ENCODE peak calls at places on chromosomes 6 and 20, in nine cellular contexts. I is skeletal muscle cell, J is astrocyte of the spinal cord, Z is endothelial cell of umbilical vein, Y is stomach, B is OCI-LY7, C is lung, H is HFF-Myc, F is fibroblast of lung. Q is an unnamed sample.

GRCh38 chr6:24720131-24720603 is 1.2 kb upstream of the C6orf62 start:
- DNase-seq in I (no peak), J (peak), Z (peak), Y (peak), B (peak), C (peak), H (no peak), F (peak), Q (peak)

GRCh38 chr6:7324520-7324919 is 11.5 kb upstream of the SSR1 start:
- DNase-seq in I (no peak), J (no peak), Z (no peak), Y (no peak), B (no peak), C (no peak), H (no peak), F (no peak), Q (peak)

GRCh38 chr20:25540273-25540672 is 45.1 kb downstream of the NINL start:
- DNase-seq in I (no peak), J (peak), Z (no peak), Y (no peak), B (no peak), C (no peak), H (no peak), F (peak), Q (peak)

GRCh38 chr6:40506956-40507355 is 80.2 kb downstream of the LRFN2 start:
- DNase-seq in I (no peak), J (no peak), Z (no peak), Y (no peak), B (no peak), C (no peak), H (no peak), F (no peak), Q (no peak)

GRCh38 chr6:105898286-105898685 is 187.8 kb upstream of the PRDM1 start:
- DNase-seq in I (peak), J (peak), Z (no peak), Y (no peak), B (peak), C (no peak), H (peak), F (peak), Q (no peak)

GRCh38 chr6:145836767-145837166 is 22.2 kb upstream of the FBXO30 start:
- DNase-seq in I (no peak), J (no peak), Z (no peak), Y (no peak), B (no peak), C (no peak), H (no peak), F (peak), Q (no peak)

GRCh38 chr6:135506270-135506997 is 8.9 kb upstream of the AHI1 start:
- DNase-seq in I (no peak), J (peak), Z (peak), Y (no peak), B (peak), C (no peak), H (peak), F (peak), Q (no peak)

GRCh38 chr6:36350681-36351091 is 14.0 kb upstream of the BNIP5 start:
- DNase-seq in I (no peak), J (peak), Z (peak), Y (peak), B (no peak), C (no peak), H (no peak), F (peak), Q (no peak)

GRCh38 chr20:21149344-21149743 is 23.5 kb downstream of the KIZ start:
- DNase-seq in I (no peak), J (no peak), Z (no peak), Y (no peak), B (no peak), C (no peak), H (no peak), F (no peak), Q (no peak)

GRCh38 chr6:170188571-170189001 is 102.3 kb downstream of the DLL1 start:
- DNase-seq in I (no peak), J (no peak), Z (no peak), Y (no peak), B (no peak), C (no peak), H (no peak), F (no peak), Q (no peak)

GRCh38 chr20:25242231-25242630 is 5.7 kb upstream of the PYGB start:
- DNase-seq in I (no peak), J (no peak), Z (no peak), Y (no peak), B (no peak), C (no peak), H (no peak), F (no peak), Q (no peak)

GRCh38 chr6:146287691-146288369 is 255.8 kb upstream of the RAB32 start:
- DNase-seq in I (peak), J (peak), Z (peak), Y (no peak), B (no peak), C (no peak), H (no peak), F (peak), Q (no peak)

GRCh38 chr6:116047173-116047933 is 13.3 kb downstream of the FRK start:
- DNase-seq in I (no peak), J (peak), Z (no peak), Y (no peak), B (peak), C (no peak), H (no peak), F (peak), Q (no peak)

GRCh38 chr6:150200428-150201105 is 57.7 kb downstream of the PPP1R14C start:
- DNase-seq in I (no peak), J (no peak), Z (no peak), Y (no peak), B (no peak), C (no peak), H (no peak), F (peak), Q (no peak)

GRCh38 chr6:110053395-110054240 is 75.5 kb downstream of the GPR6 start:
- DNase-seq in I (peak), J (peak), Z (peak), Y (no peak), B (peak), C (no peak), H (peak), F (peak), Q (peak)

GRCh38 chr6:75602897-75603395 is 1.3 kb downstream of the SENP6 start:
- DNase-seq in I (no peak), J (peak), Z (peak), Y (no peak), B (no peak), C (no peak), H (no peak), F (no peak), Q (no peak)

GRCh38 chr6:170172825-170173231 is 118.0 kb downstream of the DLL1 start:
- DNase-seq in I (no peak), J (no peak), Z (no peak), Y (no peak), B (no peak), C (no peak), H (no peak), F (no peak), Q (no peak)

GRCh38 chr6:170347091-170347490 is 40.5 kb downstream of the FAM120B start:
- DNase-seq in I (no peak), J (no peak), Z (peak), Y (no peak), B (no peak), C (no peak), H (no peak), F (peak), Q (no peak)

GRCh38 chr6:169508452-169508851 is 193.4 kb downstream of the WDR27 start:
- DNase-seq in I (no peak), J (no peak), Z (no peak), Y (no peak), B (no peak), C (no peak), H (no peak), F (no peak), Q (no peak)

GRCh38 chr6:34129753-34130152 is 16.1 kb downstream of the GRM4 start:
- DNase-seq in I (no peak), J (no peak), Z (no peak), Y (no peak), B (no peak), C (no peak), H (no peak), F (no peak), Q (no peak)

GRCh38 chr6:46983007-46983411 is 59.1 kb downstream of the ADGRF1 start:
- DNase-seq in I (no peak), J (peak), Z (peak), Y (no peak), B (no peak), C (no peak), H (peak), F (peak), Q (no peak)

GRCh38 chr6:16058188-16058780 is 70.6 kb upstream of the MYLIP start:
- DNase-seq in I (no peak), J (no peak), Z (no peak), Y (peak), B (no peak), C (no peak), H (no peak), F (no peak), Q (no peak)

GRCh38 chr6:111474771-111475170 is 8.2 kb downstream of the REV3L start:
- DNase-seq in I (no peak), J (no peak), Z (no peak), Y (no peak), B (no peak), C (no peak), H (no peak), F (no peak), Q (no peak)

GRCh38 chr6:89275900-89276299 is 39.2 kb downstream of the GABRR2 start:
- DNase-seq in I (no peak), J (no peak), Z (no peak), Y (no peak), B (no peak), C (no peak), H (no peak), F (no peak), Q (no peak)

GRCh38 chr6:149864578-149865535 is 698 bp upstream of the LRP11 start:
- DNase-seq in I (no peak), J (peak), Z (peak), Y (peak), B (peak), C (no peak), H (no peak), F (peak), Q (no peak)

GRCh38 chr20:60191014-60191413 is 232.8 kb downstream of the CDH26 start:
- DNase-seq in I (no peak), J (no peak), Z (no peak), Y (no peak), B (no peak), C (no peak), H (no peak), F (no peak), Q (no peak)

GRCh38 chr6:3230275-3231212 is 3.1 kb upstream of the TUBB2B start:
- DNase-seq in I (no peak), J (no peak), Z (peak), Y (no peak), B (no peak), C (no peak), H (no peak), F (peak), Q (no peak)

GRCh38 chr6:33696538-33697518 is 14.7 kb downstream of the UQCC2 start:
- DNase-seq in I (no peak), J (peak), Z (peak), Y (peak), B (peak), C (peak), H (peak), F (peak), Q (peak)

GRCh38 chr6:2764610-2765165 is 505 bp upstream of the WRNIP1 start:
- DNase-seq in I (no peak), J (peak), Z (no peak), Y (no peak), B (peak), C (peak), H (no peak), F (peak), Q (peak)

GRCh38 chr6:54970337-54970736 is 123.8 kb downstream of the FAM83B start:
- DNase-seq in I (no peak), J (no peak), Z (no peak), Y (no peak), B (no peak), C (no peak), H (no peak), F (no peak), Q (no peak)

GRCh38 chr20:23889775-23890187 is 10.2 kb upstream of the CST5 start:
- DNase-seq in I (no peak), J (peak), Z (peak), Y (peak), B (peak), C (peak), H (peak), F (no peak), Q (no peak)

GRCh38 chr6:170088349-170088951 is 202.4 kb downstream of the DLL1 start:
- DNase-seq in I (no peak), J (no peak), Z (no peak), Y (peak), B (peak), C (no peak), H (no peak), F (no peak), Q (peak)

GRCh38 chr6:33314943-33315752 is 1.3 kb upstream of the TAPBP start:
- DNase-seq in I (no peak), J (peak), Z (peak), Y (peak), B (no peak), C (no peak), H (no peak), F (no peak), Q (no peak)

GRCh38 chr20:44054849-44055248 is 132.1 kb downstream of the JPH2 start:
- DNase-seq in I (no peak), J (no peak), Z (no peak), Y (peak), B (no peak), C (no peak), H (no peak), F (no peak), Q (no peak)

DNA sequence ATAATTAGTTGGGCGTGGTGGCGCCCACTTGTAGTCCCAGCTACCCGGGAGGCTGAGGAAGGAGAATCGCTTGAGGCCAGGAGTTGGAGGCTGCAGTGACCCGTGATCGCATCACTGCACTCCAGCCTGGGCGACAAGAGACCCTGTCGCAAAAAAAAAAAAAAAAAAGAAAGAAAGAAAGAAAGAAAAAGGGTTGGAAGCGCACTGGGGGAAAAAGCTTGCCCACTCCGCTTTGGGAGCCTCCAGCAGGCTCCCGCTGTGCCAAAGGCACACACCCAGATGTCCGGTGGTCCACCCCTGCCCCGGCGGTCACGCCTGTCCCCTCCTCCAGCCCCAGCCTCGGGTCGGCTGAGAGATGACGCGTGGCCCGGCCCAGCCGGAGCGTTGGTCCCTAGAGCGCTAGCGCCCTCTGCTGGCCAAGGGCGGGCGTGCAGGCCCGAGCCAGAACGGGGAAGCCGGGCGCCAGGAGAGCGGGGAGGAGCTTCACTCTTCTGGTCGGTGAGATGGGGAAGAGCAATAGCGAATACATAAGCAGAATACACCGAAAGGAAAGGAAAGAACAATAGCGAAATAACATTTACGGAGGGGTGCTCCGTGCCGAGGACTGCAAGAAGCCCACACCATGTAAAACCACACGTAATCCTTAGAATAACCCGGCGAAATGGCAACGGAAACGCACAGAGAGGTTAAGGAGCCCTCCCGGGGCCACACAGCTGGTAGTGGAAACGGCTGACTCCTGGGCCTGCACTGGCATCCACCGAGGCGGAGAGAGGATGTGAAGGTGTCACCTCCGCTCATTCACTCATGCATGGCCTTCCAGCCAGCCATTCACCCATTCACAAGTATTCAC is 41.7 kb downstream of the UBE2V1 start:
- DNase-seq in I (no peak), J (peak), Z (peak), Y (peak), B (peak), C (peak), H (peak), F (peak), Q (peak)
- H3K4me3 ChIP-seq in I (peak), J (peak), Z (no peak), Y (peak), B (peak), C (no peak), H (peak), F (peak), Q (peak)

GRCh38 chr20:45836841-45837240 is 3.2 kb downstream of the SNX21 start:
- DNase-seq in I (no peak), J (no peak), Z (peak), Y (no peak), B (no peak), C (no peak), H (no peak), F (peak), Q (no peak)
- H3K4me3 ChIP-seq in I (no peak), J (no peak), Z (no peak), Y (no peak), B (no peak), C (no peak), H (no peak), F (no peak), Q (no peak)

GRCh38 chr6:26053929-26054658 is 33.1 kb upstream of the HFE start:
- DNase-seq in I (no peak), J (peak), Z (no peak), Y (no peak), B (peak), C (no peak), H (no peak), F (peak), Q (no peak)
- H3K4me3 ChIP-seq in I (peak), J (peak), Z (peak), Y (peak), B (peak), C (no peak), H (peak), F (peak), Q (peak)

GRCh38 chr20:63471002-63471718 is 1.3 kb downstream of the KCNQ2 start:
- DNase-seq in I (no peak), J (no peak), Z (no peak), Y (no peak), B (no peak), C (no peak), H (no peak), F (no peak), Q (no peak)

GRCh38 chr20:63472159-63472811 is at the start of gene KCNQ2:
- DNase-seq in I (no peak), J (no peak), Z (no peak), Y (no peak), B (no peak), C (no peak), H (no peak), F (no peak), Q (no peak)

GRCh38 chr20:63470410-63470809 is 2.0 kb downstream of the KCNQ2 start:
- DNase-seq in I (no peak), J (no peak), Z (no peak), Y (no peak), B (no peak), C (no peak), H (no peak), F (no peak), Q (no peak)

GRCh38 chr20:63472862-63473390 is 471 bp upstream of the KCNQ2 start:
- DNase-seq in I (no peak), J (no peak), Z (no peak), Y (no peak), B (no peak), C (no peak), H (no peak), F (no peak), Q (no peak)

DNA sequence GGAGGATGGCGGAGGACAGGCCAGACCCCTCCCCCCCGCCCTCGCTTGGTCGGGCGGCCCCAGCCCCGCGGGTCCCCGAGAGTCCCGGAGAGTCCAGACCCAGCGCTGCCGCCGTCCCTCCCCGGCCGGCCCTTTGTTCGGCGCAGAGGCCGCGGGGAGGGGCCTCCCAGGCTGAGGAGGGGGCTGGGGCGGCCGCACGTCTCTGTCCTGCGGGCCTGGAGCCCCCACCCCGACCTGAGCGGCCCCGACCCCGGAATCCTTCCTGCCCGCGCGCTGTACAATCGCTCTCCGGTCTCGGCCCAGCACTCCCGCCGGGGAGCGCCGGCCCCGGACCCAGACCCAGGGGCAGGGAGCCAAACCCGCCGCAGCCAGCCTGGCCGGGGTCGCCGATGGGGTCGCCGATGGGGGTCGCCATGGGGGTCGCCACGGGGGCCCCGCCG is 716 bp downstream of the KCNQ2 start:
- DNase-seq in I (no peak), J (no peak), Z (no peak), Y (no peak), B (no peak), C (no peak), H (no peak), F (no peak), Q (no peak)
- H3K4me3 ChIP-seq in I (no peak), J (no peak), Z (no peak), Y (peak), B (no peak), C (no peak), H (no peak), F (no peak), Q (no peak)

DNA sequence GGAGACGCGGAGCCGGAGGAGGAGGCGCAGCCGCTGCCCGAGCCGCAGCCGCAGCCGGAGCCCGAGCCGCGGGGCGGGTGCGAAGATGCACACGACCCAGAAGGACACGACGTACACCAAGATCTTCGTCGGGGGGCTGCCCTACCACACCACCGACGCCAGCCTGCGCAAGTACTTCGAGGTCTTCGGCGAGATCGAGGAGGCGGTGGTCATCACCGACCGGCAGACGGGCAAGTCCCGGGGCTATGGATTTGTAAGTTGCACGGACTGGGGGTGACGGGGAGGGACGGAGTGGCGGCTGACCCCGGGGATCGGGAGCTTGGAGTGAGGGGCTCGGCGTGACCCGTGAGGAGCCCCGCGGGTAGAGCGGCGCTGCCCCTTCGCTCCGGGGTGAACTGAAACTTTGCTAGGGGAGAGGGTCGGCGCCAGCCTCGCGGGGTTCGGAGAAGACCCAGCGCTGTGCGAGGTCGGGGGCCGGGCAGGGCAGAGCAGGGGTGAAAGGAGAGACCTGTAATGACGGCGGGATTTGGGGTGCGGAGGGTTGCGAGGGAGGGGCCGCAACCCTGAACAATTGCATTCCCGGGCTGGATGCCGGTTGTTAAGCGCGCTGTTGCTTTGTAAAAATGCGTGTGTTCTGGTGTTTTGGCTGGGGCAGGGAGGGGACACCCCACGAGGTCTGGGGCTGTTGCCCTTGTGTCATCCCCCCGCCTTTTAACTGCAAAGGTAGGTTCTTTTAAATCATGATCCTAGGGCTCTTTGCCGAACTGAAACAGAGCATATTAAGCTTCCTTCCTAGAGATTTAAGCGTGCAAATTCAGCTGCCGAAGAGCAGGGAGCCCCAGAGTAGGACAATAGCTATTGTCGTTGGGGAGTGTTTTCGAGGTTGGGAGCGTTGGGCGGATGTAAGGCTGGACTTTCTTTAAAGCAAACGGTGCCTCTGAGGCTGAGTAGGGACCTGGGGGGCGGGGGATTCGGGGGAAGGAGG is 628 bp downstream of the RBM24 start:
- DNase-seq in I (no peak), J (peak), Z (peak), Y (no peak), B (no peak), C (no peak), H (no peak), F (peak), Q (no peak)
- H3K4me3 ChIP-seq in I (peak), J (peak), Z (peak), Y (peak), B (no peak), C (peak), H (peak), F (peak), Q (peak)